ENCODE peak calls at places on chromosomes 11 and 22, in nine cellular contexts. M, Y, N, W, U, L, S, E and X are unnamed samples.

GRCh38 chr22:37570661-37570976 is 9.3 kb downstream of the LGALS2 start:
- DNase-seq in U (no peak), S (no peak), E (no peak), Y (no peak), N (no peak), W (no peak), M (no peak), L (no peak), X (no peak)

GRCh38 chr22:39380331-39380730 is 19.2 kb upstream of the TAB1 start:
- DNase-seq in N (no peak), M (no peak), U (no peak), W (no peak), S (no peak), E (no peak), L (no peak), Y (no peak), X (no peak)

GRCh38 chr22:23117275-23117674 is 24.5 kb downstream of the RSPH14 start:
- DNase-seq in W (no peak), Y (no peak), U (no peak), E (no peak), M (no peak), L (no peak), S (no peak), N (no peak), X (no peak)

GRCh38 chr11:61281581-61282250 is 13.4 kb downstream of the VWCE start:
- DNase-seq in E (no peak), W (no peak), U (no peak), L (no peak), N (no peak), S (no peak), Y (no peak), M (no peak), X (no peak)

GRCh38 chr11:68013611-68014156 is 3.6 kb downstream of the ALDH3B1 start:
- DNase-seq in U (no peak), L (no peak), S (no peak), E (no peak), N (no peak), W (no peak), M (no peak), Y (no peak), X (no peak)

GRCh38 chr22:37126383-37126782 is 16.9 kb upstream of the TMPRSS6 start:
- DNase-seq in S (no peak), L (no peak), Y (no peak), N (no peak), M (no peak), U (no peak), W (no peak), E (no peak), X (no peak)

GRCh38 chr22:44869196-44869595 is 116.8 kb downstream of the ARHGAP8 start:
- DNase-seq in W (no peak), M (no peak), S (no peak), L (no peak), N (no peak), Y (no peak), E (no peak), U (no peak), X (no peak)

GRCh38 chr11:66859686-66860448 is 3.0 kb downstream of the LRFN4 start:
- DNase-seq in Y (no peak), L (no peak), M (no peak), U (no peak), W (no peak), N (no peak), S (no peak), E (no peak), X (no peak)

GRCh38 chr11:77525455-77526091 is 51.7 kb upstream of the PAK1 start:
- DNase-seq in E (peak), L (no peak), M (no peak), N (peak), Y (no peak), U (no peak), W (no peak), S (no peak), X (no peak)

GRCh38 chr11:78812513-78813293 is 238.0 kb upstream of the NARS2 start:
- DNase-seq in S (no peak), Y (no peak), M (no peak), L (no peak), E (no peak), U (no peak), W (no peak), N (no peak), X (no peak)

GRCh38 chr11:66970808-66971442 is 4.2 kb upstream of the C11orf86 start:
- DNase-seq in Y (no peak), E (no peak), W (no peak), N (no peak), S (peak), L (peak), M (no peak), U (peak), X (peak)

GRCh38 chr11:131977231-131977630 is 606.8 kb downstream of the NTM start:
- DNase-seq in U (peak), M (no peak), L (peak), E (no peak), Y (no peak), W (no peak), N (no peak), S (no peak), X (peak)

GRCh38 chr11:123473941-123474668 is 44.0 kb downstream of the GRAMD1B start:
- DNase-seq in L (peak), E (no peak), N (no peak), S (no peak), U (peak), Y (no peak), W (no peak), M (no peak), X (no peak)

GRCh38 chr11:65356394-65356972 is 1.9 kb downstream of the TIGD3 start:
- DNase-seq in M (no peak), Y (no peak), S (no peak), N (no peak), W (no peak), U (no peak), L (no peak), E (no peak), X (no peak)

GRCh38 chr22:37817705-37818311 is 5.4 kb upstream of the GALR3 start:
- DNase-seq in M (peak), W (peak), L (no peak), Y (peak), S (peak), E (peak), U (no peak), N (peak), X (no peak)